ENCODE peak calls at places on chromosomes 12 and 14, in four cellular contexts. K, B, A and Q are unnamed samples.

GRCh38 chr14:71675902-71676291 is 256.3 kb upstream of the RGS6 start:
- DNase-seq in B (no peak), K (no peak), A (no peak), Q (no peak)

GRCh38 chr14:34465069-34465859 is 3.2 kb upstream of the SPTSSA start:
- DNase-seq in A (no peak), K (no peak), B (no peak), Q (peak; percentile 58)

GRCh38 chr12:71240941-71241340 is 83.1 kb upstream of the TSPAN8 start:
- DNase-seq in A (no peak), B (no peak), K (no peak), Q (no peak)

GRCh38 chr14:100622234-100622633 is 35.0 kb upstream of the BEGAIN start:
- DNase-seq in B (no peak), A (no peak), K (no peak), Q (no peak)

GRCh38 chr14:69845787-69846186 is 33.4 kb upstream of the SMOC1 start:
- DNase-seq in B (no peak), K (no peak), A (no peak), Q (peak; percentile 13)

GRCh38 chr14:95156153-95156764 is 1.1 kb downstream of the DICER1 start:
- DNase-seq in B (no peak), K (no peak), A (no peak), Q (peak; percentile 36)

GRCh38 chr14:105605501-105606304 is 79.3 kb downstream of the TMEM121 start:
- DNase-seq in A (peak; percentile 21), B (no peak), K (no peak), Q (no peak)

GRCh38 chr12:10717410-10717809 is 5.7 kb downstream of the YBX3 start:
- DNase-seq in A (no peak), B (no peak), K (no peak), Q (peak; percentile 68)

GRCh38 chr12:115885040-115885439 is 392.5 kb downstream of the MED13L start:
- DNase-seq in B (no peak), A (no peak), K (no peak), Q (no peak)

GRCh38 chr14:74929242-74929641 is 6.2 kb upstream of the RPS6KL1 start:
- DNase-seq in B (no peak), A (no peak), K (no peak), Q (no peak)

GRCh38 chr12:22994276-22994675 is 369.3 kb downstream of the ETNK1 start:
- DNase-seq in A (no peak), B (no peak), K (no peak), Q (no peak)

GRCh38 chr14:103910262-103910935 is 17.9 kb upstream of the TDRD9 start:
- DNase-seq in K (peak; percentile 55), A (peak; percentile 84), B (peak; percentile 57), Q (peak; percentile 82)

GRCh38 chr14:103910984-103911383 is 17.3 kb upstream of the TDRD9 start:
- DNase-seq in K (no peak), A (no peak), B (no peak), Q (no peak)

GRCh38 chr14:103908580-103908979 is 19.7 kb upstream of the TDRD9 start:
- DNase-seq in B (no peak), A (no peak), K (no peak), Q (no peak)

GRCh38 chr14:103905861-103906456 is 22.3 kb upstream of the TDRD9 start:
- DNase-seq in K (no peak), A (no peak), B (no peak), Q (no peak)

GRCh38 chr14:103909531-103910261 is 18.6 kb upstream of the TDRD9 start:
- DNase-seq in K (no peak), A (no peak), B (no peak), Q (no peak)
- H3K4me3 ChIP-seq in K (no peak overlapping the region), A (no peak overlapping the region), B (no peak overlapping the region), Q (peak overlapping the region; percentile 27)

GRCh38 chr14:76351941-76352340 is 24.0 kb upstream of the ESRRB start:
- DNase-seq in B (no peak), A (no peak), K (no peak), Q (no peak)

GRCh38 chr14:76349993-76350392 is 25.9 kb upstream of the ESRRB start:
- DNase-seq in B (no peak), K (no peak), A (no peak), Q (no peak)

GRCh38 chr14:76350671-76351070 is 25.3 kb upstream of the ESRRB start:
- DNase-seq in K (no peak), A (no peak), B (no peak), Q (no peak)

GRCh38 chr14:76354310-76354709 is 21.6 kb upstream of the ESRRB start:
- DNase-seq in A (no peak), B (no peak), K (no peak), Q (no peak)

DNA sequence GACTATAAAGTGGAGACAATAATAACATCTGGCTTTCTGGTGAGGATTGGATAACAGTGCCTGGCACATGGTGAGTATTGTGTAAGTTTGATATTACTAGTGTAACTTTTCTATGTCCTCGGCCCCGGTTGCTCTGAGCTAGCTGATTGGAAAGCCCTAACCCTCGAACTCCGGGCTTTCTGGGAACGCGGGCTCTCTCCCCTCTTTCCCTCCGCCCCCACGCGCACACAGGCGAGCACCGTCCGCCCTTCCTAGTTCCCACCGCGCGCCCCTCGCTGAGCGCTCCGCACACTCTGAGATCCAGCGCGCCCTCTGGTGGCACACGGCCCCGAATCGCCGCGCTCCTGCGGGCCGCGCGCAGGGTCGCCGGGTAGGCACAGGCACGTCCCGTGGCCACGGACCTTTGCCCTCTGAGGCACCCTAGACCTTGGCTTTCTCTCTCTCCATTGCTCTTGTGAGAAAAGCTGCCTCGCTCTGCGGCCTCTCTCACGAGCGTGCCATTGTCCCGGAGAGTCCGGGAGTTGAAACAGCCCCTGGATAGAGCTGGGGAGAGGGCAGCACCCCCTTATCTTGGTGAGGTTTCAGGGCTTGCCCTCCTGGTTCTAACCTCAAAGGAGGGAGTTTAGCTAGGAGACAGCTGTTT is 23.2 kb upstream of the ESRRB start:
- DNase-seq in B (no peak), A (no peak), K (no peak), Q (peak; percentile 56)
- H3K4me3 ChIP-seq in B (peak overlapping the region; percentile 8), A (peak overlapping the region; percentile 26), K (peak overlapping the region; percentile 21), Q (peak overlapping the region; percentile 39)

GRCh38 chr14:99544971-99545370 is 59.0 kb downstream of the CCDC85C start:
- DNase-seq in A (no peak), B (no peak), K (no peak), Q (no peak)
- H3K4me3 ChIP-seq in A (no peak overlapping the region), B (no peak overlapping the region), K (no peak overlapping the region), Q (no peak overlapping the region)

GRCh38 chr14:68628605-68629310 is 164.1 kb downstream of the ZFP36L1 start:
- DNase-seq in B (no peak), K (no peak), A (no peak), Q (no peak)
- H3K4me3 ChIP-seq in B (no peak overlapping the region), K (no peak overlapping the region), A (peak overlapping the region; percentile 46), Q (peak overlapping the region; percentile 37)

GRCh38 chr14:88189840-88190191 is 133.3 kb downstream of the KCNK10 start:
- DNase-seq in K (no peak), B (no peak), A (no peak), Q (no peak)

GRCh38 chr14:88184956-88185355 is 138.1 kb downstream of the KCNK10 start:
- DNase-seq in K (no peak), A (no peak), B (no peak), Q (no peak)

GRCh38 chr14:88191605-88192004 is 131.5 kb downstream of the KCNK10 start:
- DNase-seq in B (no peak), K (no peak), A (no peak), Q (no peak)

GRCh38 chr14:88185843-88186242 is 137.2 kb downstream of the KCNK10 start:
- DNase-seq in A (no peak), K (no peak), B (no peak), Q (no peak)

DNA sequence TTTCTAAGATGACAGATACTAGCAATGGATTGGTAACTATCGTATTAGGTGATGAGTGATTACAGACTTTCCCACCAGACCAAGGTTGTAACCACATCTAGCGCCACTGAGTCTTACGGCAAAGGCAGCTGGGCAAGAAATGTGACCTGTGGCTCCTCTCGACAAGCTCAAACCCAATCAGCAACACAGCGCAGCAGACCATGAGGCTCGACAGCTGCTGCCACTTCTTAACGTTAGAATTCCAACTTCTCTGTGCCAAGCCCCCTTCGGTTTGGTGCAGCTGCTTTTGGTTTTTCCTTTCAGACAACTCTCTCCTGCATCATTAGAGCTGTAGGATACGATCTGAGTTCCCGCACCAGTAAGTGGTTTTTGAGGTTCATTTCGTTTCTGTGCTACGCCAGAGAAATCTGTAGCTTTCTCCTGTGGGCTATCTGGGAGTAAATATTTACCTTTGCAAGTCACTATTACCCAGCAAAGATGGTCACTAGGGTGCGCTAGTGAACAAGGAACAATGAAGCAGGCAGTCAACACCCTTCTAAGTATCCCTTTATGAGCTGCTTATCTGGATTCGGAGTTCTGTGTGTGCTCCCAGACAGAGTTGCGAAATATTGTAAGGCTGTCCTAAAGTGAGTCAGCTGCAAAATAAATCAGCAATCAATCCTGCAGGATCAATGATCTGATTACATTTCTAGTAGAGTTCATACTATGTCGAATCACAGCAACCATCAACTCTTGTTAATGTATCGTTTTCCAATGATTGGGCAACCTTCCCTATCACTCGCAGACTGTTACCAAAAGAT is 133.8 kb downstream of the KCNK10 start:
- DNase-seq in B (peak; percentile 76), K (peak; percentile 85), A (peak; percentile 46), Q (peak; percentile 90)
- H3K4me3 ChIP-seq in B (no peak overlapping the region), K (peak overlapping the region; percentile 1), A (no peak overlapping the region), Q (no peak overlapping the region)

DNA sequence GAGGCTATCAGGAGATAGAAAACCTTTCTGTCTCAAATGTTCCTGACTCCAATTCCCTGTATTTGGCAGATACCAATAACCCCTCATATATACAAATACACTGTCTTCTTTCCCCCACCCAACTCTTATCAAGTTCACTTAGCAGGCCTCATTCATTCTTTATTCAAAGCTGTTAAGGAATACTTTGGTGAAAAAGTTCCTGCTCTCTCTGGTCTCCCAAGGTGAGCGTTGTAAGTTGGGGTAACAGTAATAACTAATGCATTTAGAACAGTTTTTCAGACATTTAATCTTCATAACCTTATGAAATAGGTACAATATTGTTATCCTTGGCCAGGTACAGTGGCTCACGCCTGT is 3.9 kb upstream of the GDF11 start:
- DNase-seq in B (no peak), K (no peak), A (no peak), Q (no peak)
- H3K4me3 ChIP-seq in B (peak overlapping the region; percentile 58), K (no peak overlapping the region), A (peak overlapping the region; percentile 63), Q (no peak overlapping the region)

DNA sequence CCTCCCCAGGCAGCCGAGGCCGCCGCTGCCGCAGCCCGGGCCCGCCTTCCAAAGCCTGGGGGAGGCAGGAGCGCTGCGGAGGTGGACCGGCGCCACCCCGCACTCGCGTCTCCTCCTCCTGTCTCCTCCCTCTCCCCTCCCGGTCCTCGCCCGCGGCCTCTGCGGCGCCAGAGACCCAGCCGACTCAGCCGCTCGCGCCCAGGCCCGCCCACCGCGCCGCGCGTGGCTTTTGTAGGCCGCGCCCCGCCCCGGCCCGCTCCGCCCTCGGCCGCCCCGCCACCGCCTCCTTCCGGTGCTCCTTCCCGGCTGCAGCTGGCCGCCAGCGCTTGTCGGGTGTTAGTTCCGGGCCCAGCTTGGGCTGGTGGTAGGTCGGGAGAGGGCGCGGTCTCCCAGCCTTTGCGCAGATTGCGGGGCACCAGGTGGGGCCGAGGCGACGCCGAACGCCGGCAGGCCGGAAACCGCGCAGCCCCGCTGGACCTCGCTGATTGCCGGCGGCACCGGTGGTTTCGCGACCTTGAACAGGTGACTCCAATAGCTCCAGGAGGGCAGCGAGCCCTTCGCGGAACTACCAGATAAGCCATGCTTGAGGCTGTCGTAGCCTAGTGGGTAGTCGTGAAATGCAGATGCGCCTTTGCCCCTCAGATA is at the start of gene CAPRIN2:
- DNase-seq in K (peak; percentile 94), B (peak; percentile 84), A (peak; percentile 89), Q (peak; percentile 96)
- H3K4me3 ChIP-seq in K (peak within 1 kb of the TSS; percentile 78), B (peak within 1 kb of the TSS; percentile 79), A (peak within 1 kb of the TSS; percentile 80), Q (peak within 1 kb of the TSS; percentile 84)

GRCh38 chr12:5944053-5944452 is 1.0 kb downstream of the ANO2 start:
- DNase-seq in A (no peak), K (no peak), B (no peak), Q (no peak)
- H3K4me3 ChIP-seq in A (no peak overlapping the region), K (no peak overlapping the region), B (no peak overlapping the region), Q (no peak overlapping the region)